ENCODE peak calls at places on chromosome 17, in nine cellular contexts. W, Q, B, L, E, D, F, A and Y are unnamed samples.

GRCh38 chr17:50686494-50687199 is 21.1 kb downstream of the ANKRD40 start:
- DNase-seq in A (no peak), Q (peak), L (peak), E (peak), W (peak), B (no peak), F (no peak), D (peak), Y (no peak)

GRCh38 chr17:75848523-75849303 is 4.5 kb upstream of the UNC13D start:
- DNase-seq in L (peak), E (peak), F (peak), Q (peak), B (peak), A (peak), D (peak), W (no peak), Y (no peak)

GRCh38 chr17:68439656-68440290 is 17.5 kb downstream of the WIPI1 start:
- DNase-seq in F (no peak), Q (no peak), B (peak), D (no peak), E (no peak), L (peak), W (no peak), A (no peak), Y (no peak)

GRCh38 chr17:40364121-40364861 is at the start of gene GJD3:
- DNase-seq in A (no peak), E (peak), W (no peak), B (no peak), D (no peak), F (no peak), Q (no peak), L (no peak), Y (no peak)

GRCh38 chr17:17682293-17682736 is 1.1 kb downstream of the RAI1 start:
- DNase-seq in W (peak), L (peak), A (peak), Q (peak), F (peak), B (peak), E (peak), D (no peak), Y (no peak)

GRCh38 chr17:57861737-57862409 is 12.0 kb upstream of the MRPS23 start:
- DNase-seq in L (peak), E (peak), W (peak), B (no peak), D (no peak), A (no peak), Q (peak), F (no peak), Y (no peak)

GRCh38 chr17:75152523-75152922 is 1.8 kb downstream of the JPT1 start:
- DNase-seq in Q (no peak), D (no peak), E (no peak), W (no peak), B (no peak), L (no peak), A (no peak), F (no peak), Y (no peak)

GRCh38 chr17:17810374-17811248 is 26.2 kb downstream of the SREBF1 start:
- DNase-seq in A (no peak), L (peak), Q (no peak), B (no peak), W (no peak), F (no peak), E (peak), D (no peak), Y (no peak)

GRCh38 chr17:10171057-10171456 is 27.3 kb downstream of the GAS7 start:
- DNase-seq in A (no peak), Q (no peak), D (no peak), B (no peak), F (no peak), W (peak), L (peak), E (no peak), Y (no peak)

GRCh38 chr17:78175643-78175981 is 7.2 kb downstream of the SYNGR2 start:
- DNase-seq in L (no peak), E (peak), F (no peak), W (no peak), D (no peak), B (no peak), Q (no peak), A (no peak), Y (no peak)

GRCh38 chr17:78174870-78175642 is 6.7 kb downstream of the SYNGR2 start:
- DNase-seq in L (no peak), Q (peak), E (peak), F (no peak), W (no peak), A (no peak), B (no peak), D (no peak), Y (no peak)

GRCh38 chr17:78172284-78173024 is 4.1 kb downstream of the SYNGR2 start:
- DNase-seq in W (peak), B (peak), D (peak), E (peak), A (no peak), F (no peak), L (peak), Q (no peak), Y (no peak)

GRCh38 chr17:78173025-78173715 is 4.8 kb downstream of the SYNGR2 start:
- DNase-seq in E (peak), B (peak), W (no peak), F (peak), L (no peak), Q (no peak), A (peak), D (no peak), Y (no peak)

DNA sequence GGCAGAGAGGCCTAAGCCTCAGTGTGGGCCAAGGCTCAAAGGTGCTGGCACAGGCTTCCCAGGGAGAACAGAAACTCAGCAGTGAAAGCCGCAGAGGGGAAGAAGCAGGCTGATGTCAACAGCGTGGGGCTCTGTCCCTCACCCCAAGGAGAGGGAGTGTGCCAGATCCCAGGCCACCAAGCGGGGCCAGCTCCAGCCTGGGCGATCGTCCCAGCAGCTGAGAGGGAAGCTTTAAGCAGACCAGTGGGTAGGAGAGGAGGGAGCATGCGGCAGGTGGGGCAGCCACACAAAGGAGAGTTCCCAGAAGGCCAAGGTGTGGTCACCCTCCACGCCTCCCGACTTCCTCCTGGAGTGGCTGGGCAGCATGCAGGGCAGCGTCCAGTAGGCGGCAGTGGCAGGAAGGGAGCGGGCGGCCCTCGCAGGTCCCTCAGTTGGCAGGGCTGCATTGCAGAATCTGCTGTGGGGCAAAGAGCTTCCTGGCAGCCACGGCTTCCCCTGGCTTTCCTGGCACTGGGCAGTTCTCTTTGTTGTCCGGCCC is 6.0 kb downstream of the SYNGR2 start:
- DNase-seq in E (peak), F (no peak), A (no peak), Q (peak), L (no peak), B (peak), W (peak), D (peak), Y (no peak)
- H3K4me3 ChIP-seq in E (no peak), F (no peak), A (no peak), Q (no peak), L (no peak), B (no peak), W (no peak), D (no peak), Y (no peak)

DNA sequence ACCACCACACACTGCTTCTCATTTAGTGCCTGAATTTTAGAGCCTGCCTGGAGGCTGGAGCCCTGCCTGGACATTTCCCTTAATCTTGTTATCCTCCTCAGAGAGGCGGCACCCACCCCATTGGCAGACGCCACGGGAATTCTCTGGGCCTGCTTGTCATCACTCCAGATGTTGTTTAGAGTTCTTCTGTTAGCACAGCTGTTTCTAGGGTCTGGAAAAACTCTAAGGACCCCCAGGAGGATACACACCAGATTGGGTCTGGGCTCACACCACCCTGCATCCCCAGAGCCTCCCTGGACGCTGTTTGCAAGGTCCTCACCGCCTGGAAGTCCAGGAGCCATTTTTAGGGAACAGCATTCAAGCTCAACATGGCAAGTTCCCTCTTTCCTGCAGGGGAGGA is 565 bp upstream of the XAF1 start:
- DNase-seq in Q (no peak), E (no peak), B (no peak), W (peak), L (peak), D (peak), F (no peak), A (no peak), Y (peak)
- H3K4me3 ChIP-seq in Q (no peak), E (no peak), B (peak), W (peak), L (peak), D (no peak), F (peak), A (peak), Y (peak)

DNA sequence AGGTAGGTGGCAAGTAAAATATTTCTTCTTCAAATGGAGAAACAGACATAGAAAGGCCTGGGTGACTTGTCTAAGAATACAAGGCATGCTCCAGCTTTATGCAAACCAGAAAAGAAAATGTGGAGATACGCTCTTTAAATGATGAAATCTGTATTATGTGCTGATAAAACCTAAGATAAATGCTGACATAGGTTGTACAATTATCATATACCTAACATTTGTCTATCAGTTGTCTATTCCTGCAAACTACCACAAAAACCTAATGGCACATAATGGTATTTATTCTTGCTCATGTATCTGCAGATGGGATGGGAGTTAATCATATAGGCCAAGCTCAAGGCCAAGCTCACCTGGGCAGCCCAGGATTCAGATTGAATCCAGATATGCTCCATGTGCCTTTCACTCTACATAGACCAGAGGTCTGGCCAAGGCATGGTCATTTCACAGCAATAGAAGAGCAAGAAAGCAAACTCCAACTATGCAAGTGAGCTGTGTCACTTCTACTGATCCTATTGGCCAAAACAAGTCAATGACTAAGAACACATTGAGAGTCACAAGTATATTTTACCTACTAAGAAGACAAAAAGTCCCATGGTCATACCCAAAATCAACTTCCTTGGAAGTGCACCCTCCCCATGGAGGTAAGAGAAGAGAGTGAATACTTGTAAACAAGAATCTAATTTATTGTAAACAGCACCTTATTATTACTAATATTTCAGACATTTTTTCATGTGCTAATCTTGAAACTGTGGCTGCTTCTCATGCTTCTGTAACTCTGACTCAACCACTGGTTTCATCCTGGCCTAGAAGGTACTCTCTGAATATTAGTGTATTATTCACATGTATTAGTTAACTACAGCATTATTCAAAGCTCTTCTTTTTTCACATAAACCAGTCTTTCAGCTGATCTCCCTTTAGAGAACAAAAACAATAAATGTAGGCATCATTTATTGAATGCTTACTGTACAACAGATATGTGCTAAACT is 270.7 kb upstream of the SOX9 start:
- DNase-seq in E (no peak), B (peak), A (no peak), D (no peak), L (no peak), Q (no peak), W (no peak), F (no peak), Y (no peak)
- H3K4me3 ChIP-seq in E (no peak), B (no peak), A (no peak), D (no peak), L (no peak), Q (no peak), W (no peak), F (no peak), Y (no peak)

GRCh38 chr17:47848198-47848513 is 2.8 kb downstream of the SP6 start:
- DNase-seq in Q (no peak), B (no peak), L (no peak), E (peak), F (no peak), D (no peak), A (no peak), W (no peak), Y (no peak)

GRCh38 chr17:47852113-47852949 is 1.4 kb upstream of the SP6 start:
- DNase-seq in D (no peak), L (no peak), Q (no peak), A (no peak), W (no peak), B (no peak), F (no peak), E (no peak), Y (no peak)

GRCh38 chr17:47851764-47852112 is 775 bp upstream of the SP6 start:
- DNase-seq in D (no peak), E (peak), W (no peak), F (no peak), A (no peak), B (no peak), Q (no peak), L (no peak), Y (no peak)

GRCh38 chr17:47850692-47851573 is at the start of gene SP6:
- DNase-seq in W (no peak), A (peak), D (peak), B (no peak), L (peak), E (peak), F (peak), Q (peak), Y (no peak)

DNA sequence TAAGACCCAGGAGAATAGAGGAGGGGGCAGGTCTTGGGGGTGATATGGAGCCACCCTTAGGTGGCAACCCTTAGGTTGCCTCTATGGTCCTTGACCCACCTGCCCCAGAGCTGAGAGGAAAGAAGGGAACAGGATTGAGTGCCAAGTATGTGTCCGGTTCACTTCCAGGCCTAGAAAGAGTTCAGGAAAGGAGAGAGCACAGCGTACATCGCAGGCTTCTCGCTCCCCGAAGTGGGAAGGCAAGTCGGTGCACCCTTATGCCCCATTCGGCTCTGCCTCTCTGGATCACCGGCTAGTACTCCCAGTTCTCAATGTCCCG is 631 bp downstream of the SP6 start:
- DNase-seq in E (no peak), A (no peak), W (no peak), B (no peak), D (no peak), L (no peak), F (no peak), Q (no peak), Y (no peak)
- H3K4me3 ChIP-seq in E (peak), A (peak), W (no peak), B (no peak), D (no peak), L (no peak), F (no peak), Q (no peak), Y (peak)

GRCh38 chr17:49132317-49132698 is 261 bp upstream of the B4GALNT2 start:
- DNase-seq in L (no peak), E (no peak), A (no peak), D (no peak), W (no peak), F (no peak), Q (no peak), B (no peak), Y (no peak)
- H3K4me3 ChIP-seq in L (peak), E (peak), A (no peak), D (peak), W (no peak), F (no peak), Q (no peak), B (no peak), Y (peak)

GRCh38 chr17:2059125-2059836 is 4.4 kb downstream of the HIC1 start:
- DNase-seq in F (no peak), L (no peak), W (no peak), A (no peak), Q (no peak), B (no peak), D (no peak), E (peak), Y (no peak)
- H3K4me3 ChIP-seq in F (no peak), L (peak), W (peak), A (no peak), Q (no peak), B (peak), D (peak), E (peak), Y (peak)

GRCh38 chr17:29873476-29873875 is 56.6 kb downstream of the SSH2 start:
- DNase-seq in W (no peak), B (no peak), F (no peak), Q (no peak), D (no peak), L (no peak), E (no peak), A (no peak), Y (no peak)
- H3K4me3 ChIP-seq in W (no peak), B (no peak), F (no peak), Q (no peak), D (no peak), L (no peak), E (no peak), A (no peak), Y (no peak)